ENCODE peak calls at places on chromosome 22, in four cellular contexts. O is AG10803, H is A549, V is cardiac muscle cell. P is an unnamed sample.

GRCh38 chr22:46007003-46007847 is 30.3 kb upstream of the WNT7B start:
- DNase-seq in V (peak; percentile 82), O (peak; percentile 82), H (peak; percentile 66), P (peak; percentile 45)

GRCh38 chr22:25680949-25681348 is 61.0 kb upstream of the MYO18B start:
- DNase-seq in H (no peak), V (no peak), O (no peak), P (no peak)

GRCh38 chr22:26169312-26170111 is at the start of gene SEZ6L:
- DNase-seq in V (no peak), H (no peak), O (no peak), P (no peak)

GRCh38 chr22:38811241-38811640 is 17.3 kb upstream of the DNAL4 start:
- DNase-seq in H (no peak), V (no peak), O (no peak), P (no peak)

GRCh38 chr22:47423861-47424820 is 661.7 kb downstream of the TBC1D22A start:
- DNase-seq in H (no peak), V (no peak), O (no peak), P (no peak)

GRCh38 chr22:46052331-46052771 is 75.4 kb upstream of the WNT7B start:
- DNase-seq in V (no peak), H (no peak), O (peak; percentile 43), P (peak; percentile 14)

GRCh38 chr22:46866591-46866990 is 104.1 kb downstream of the TBC1D22A start:
- DNase-seq in O (peak; percentile 96), V (peak; percentile 45), H (no peak), P (no peak)

GRCh38 chr22:20523118-20523983 is 15.9 kb downstream of the MED15 start:
- DNase-seq in O (peak; percentile 95), V (peak; percentile 62), H (no peak), P (no peak)

GRCh38 chr22:45534339-45535192 is 31.9 kb downstream of the FBLN1 start:
- DNase-seq in V (peak; percentile 23), O (peak; percentile 74), H (no peak), P (no peak)

GRCh38 chr22:29269731-29270474 is 1.8 kb downstream of the EWSR1 start:
- DNase-seq in O (no peak), H (no peak), V (peak; percentile 18), P (no peak)

GRCh38 chr22:23684561-23685031 is 6.2 kb upstream of the RGL4 start:
- DNase-seq in V (peak; percentile 28), O (no peak), H (no peak), P (no peak)

GRCh38 chr22:25903294-25903693 is 161.3 kb downstream of the MYO18B start:
- DNase-seq in V (no peak), O (no peak), H (no peak), P (no peak)

GRCh38 chr22:39149915-39150847 is 2.3 kb downstream of the CBX7 start:
- DNase-seq in H (no peak), V (no peak), O (no peak), P (no peak)

GRCh38 chr22:26568207-26568706 is 21.7 kb downstream of the TPST2 start:
- DNase-seq in O (peak; percentile 20), V (no peak), H (no peak), P (no peak)

GRCh38 chr22:46977656-46978343 is 215.3 kb downstream of the TBC1D22A start:
- DNase-seq in H (no peak), V (no peak), O (no peak), P (no peak)

GRCh38 chr22:41350087-41350486 is 31.7 kb upstream of the TEF start:
- DNase-seq in V (no peak), O (peak; percentile 3), H (no peak), P (peak; percentile 30)

GRCh38 chr22:24592144-24592845 is 578 bp downstream of the LRRC75B start:
- DNase-seq in V (peak; percentile 28), O (peak; percentile 30), H (no peak), P (peak; percentile 38)

GRCh38 chr22:27760474-27760873 is 41.1 kb downstream of the MN1 start:
- DNase-seq in H (no peak), V (no peak), O (no peak), P (no peak)

GRCh38 chr22:50523806-50524663 is 1.4 kb downstream of the SCO2 start:
- DNase-seq in V (no peak), O (no peak), H (no peak), P (peak; percentile 43)

GRCh38 chr22:36369004-36369921 is 18.5 kb downstream of the MYH9 start:
- DNase-seq in V (no peak), O (no peak), H (no peak), P (no peak)

GRCh38 chr22:17281026-17281809 is 62.0 kb upstream of the ADA2 start:
- DNase-seq in O (no peak), V (no peak), H (no peak), P (no peak)

GRCh38 chr22:31346733-31347250 is 646 bp upstream of the PATZ1 start:
- DNase-seq in H (peak; percentile 42), V (peak; percentile 69), O (no peak), P (peak; percentile 57)

GRCh38 chr22:46036558-46037408 is 59.8 kb upstream of the WNT7B start:
- DNase-seq in H (peak; percentile 65), O (no peak), V (peak; percentile 25), P (peak; percentile 59)

GRCh38 chr22:29211066-29211841 is 5.6 kb downstream of the EMID1 start:
- DNase-seq in O (no peak), V (no peak), H (no peak), P (no peak)

GRCh38 chr22:39617342-39617741 is 46.8 kb downstream of the CACNA1I start:
- DNase-seq in O (no peak), V (no peak), H (no peak), P (no peak)

GRCh38 chr22:48227341-48228018 is 1465.0 kb downstream of the TBC1D22A start:
- DNase-seq in H (no peak), V (no peak), O (no peak), P (no peak)

GRCh38 chr22:23774114-23774921 is 1.7 kb downstream of the MMP11 start:
- DNase-seq in H (no peak), O (no peak), V (no peak), P (no peak)

GRCh38 chr22:35835998-35836691 is 118.5 kb downstream of the APOL5 start:
- DNase-seq in O (peak; percentile 92), V (peak; percentile 91), H (peak; percentile 68), P (peak; percentile 38)

GRCh38 chr22:30310881-30311771 is 15.6 kb downstream of the TBC1D10A start:
- DNase-seq in O (peak; percentile 84), H (no peak), V (peak; percentile 75), P (peak; percentile 80)

GRCh38 chr22:32050678-32051515 is 7.8 kb downstream of the SLC5A1 start:
- DNase-seq in O (peak; percentile 87), V (peak; percentile 85), H (peak; percentile 40), P (no peak)

GRCh38 chr22:35367331-35367886 is 13.5 kb upstream of the HMOX1 start:
- DNase-seq in H (no peak), O (no peak), V (no peak), P (peak; percentile 55)

DNA sequence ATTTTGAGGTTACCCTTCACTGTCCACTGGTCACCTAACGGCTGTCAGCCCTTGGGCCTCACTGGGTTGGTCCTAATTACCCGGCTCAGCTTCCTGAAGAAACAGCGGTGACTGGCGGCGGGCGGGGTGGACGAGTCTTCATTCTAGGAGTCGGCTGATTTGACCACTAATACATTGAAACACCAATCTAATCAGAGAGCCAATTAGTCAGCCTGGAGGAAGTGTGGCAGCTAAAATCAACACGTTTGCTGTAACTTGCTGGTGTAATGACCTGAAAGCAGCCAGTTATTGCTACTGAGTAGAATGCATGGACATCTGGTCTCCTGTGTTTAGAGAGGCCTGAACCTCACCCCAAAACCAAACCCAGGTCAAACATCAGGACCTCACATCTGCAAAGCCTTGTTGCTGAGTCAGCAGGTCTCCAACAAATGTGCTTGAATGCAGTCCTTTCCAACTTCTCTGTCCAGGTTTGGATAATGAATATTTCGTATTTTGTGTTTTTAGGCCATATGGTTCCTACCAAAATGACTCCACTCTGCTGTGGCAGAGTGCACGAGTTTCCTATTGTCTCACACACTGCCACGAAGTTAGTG is 496.4 kb downstream of the BRD1 start:
- DNase-seq in H (no peak), O (no peak), V (no peak), P (peak; percentile 0)
- TF ChIP-seq CTCF in H (no peak), O (no peak), V (no peak), P (no peak)

DNA sequence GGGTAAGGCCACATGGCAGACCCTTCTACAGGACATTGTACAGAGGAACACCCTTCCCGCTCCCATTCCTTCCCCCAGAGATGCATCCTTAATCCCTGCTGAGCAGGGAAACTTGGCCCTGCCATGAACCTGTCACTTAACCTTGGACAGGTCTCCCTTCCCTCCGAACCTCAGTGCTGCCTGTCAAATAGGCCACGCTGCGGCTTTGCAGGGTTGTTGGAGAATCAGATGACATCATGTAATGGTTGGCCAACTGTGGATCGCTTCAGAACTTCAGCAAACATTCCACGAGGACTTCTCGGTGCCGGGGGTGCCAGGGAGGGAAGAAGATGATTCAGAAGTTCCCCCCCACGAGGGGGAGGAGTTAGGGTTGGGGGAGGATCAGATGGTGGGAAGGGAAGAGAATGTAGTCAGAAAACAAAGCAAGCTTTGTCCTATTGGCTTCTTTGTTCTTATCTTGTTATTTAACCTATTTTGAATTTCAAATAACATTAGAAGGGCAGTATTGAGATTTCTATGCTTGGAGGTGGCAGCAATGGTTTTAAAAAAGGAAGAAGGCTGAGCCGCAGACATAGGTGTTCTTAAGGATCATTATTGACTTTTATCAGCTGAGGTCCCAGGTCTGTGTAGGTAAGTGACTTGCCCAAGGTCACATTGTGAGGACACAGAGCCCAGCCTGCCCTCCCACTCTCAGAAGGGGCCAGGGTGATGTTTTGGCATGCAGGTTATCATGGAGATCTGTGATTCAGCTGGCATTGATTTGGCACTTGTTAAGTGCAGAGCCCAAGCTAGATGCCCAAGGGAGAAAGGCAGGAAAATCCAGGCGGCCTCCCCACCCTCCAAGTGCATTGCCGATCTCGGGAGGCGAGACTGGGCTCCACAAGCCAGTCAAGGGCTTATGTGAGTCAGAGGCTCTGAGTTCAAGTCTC is 3.1 kb downstream of the CDC42EP1 start:
- DNase-seq in V (peak; percentile 97), O (peak; percentile 94), H (peak; percentile 73), P (peak; percentile 77)
- H3K4me3 ChIP-seq in V (no peak overlapping the region), O (peak overlapping the region; percentile 88), H (peak overlapping the region; percentile 16), P (no peak overlapping the region)

GRCh38 chr22:42881982-42882656 is 25.0 kb upstream of the ARFGAP3 start:
- DNase-seq in V (no peak), O (no peak), H (no peak), P (peak; percentile 48)

GRCh38 chr22:42879371-42880021 is 22.4 kb upstream of the ARFGAP3 start:
- DNase-seq in H (no peak), V (no peak), O (no peak), P (no peak)

GRCh38 chr22:42878561-42879305 is 21.7 kb upstream of the ARFGAP3 start:
- DNase-seq in V (no peak), O (no peak), H (no peak), P (no peak)

GRCh38 chr22:42881298-42881697 is 24.2 kb upstream of the ARFGAP3 start:
- DNase-seq in V (no peak), H (no peak), O (no peak), P (no peak)

GRCh38 chr22:42880815-42881214 is 23.7 kb upstream of the ARFGAP3 start:
- DNase-seq in V (no peak), H (no peak), O (no peak), P (no peak)
- TF ChIP-seq CTCF in V (peak; percentile 12), H (peak; percentile 17), O (no peak), P (no peak)

DNA sequence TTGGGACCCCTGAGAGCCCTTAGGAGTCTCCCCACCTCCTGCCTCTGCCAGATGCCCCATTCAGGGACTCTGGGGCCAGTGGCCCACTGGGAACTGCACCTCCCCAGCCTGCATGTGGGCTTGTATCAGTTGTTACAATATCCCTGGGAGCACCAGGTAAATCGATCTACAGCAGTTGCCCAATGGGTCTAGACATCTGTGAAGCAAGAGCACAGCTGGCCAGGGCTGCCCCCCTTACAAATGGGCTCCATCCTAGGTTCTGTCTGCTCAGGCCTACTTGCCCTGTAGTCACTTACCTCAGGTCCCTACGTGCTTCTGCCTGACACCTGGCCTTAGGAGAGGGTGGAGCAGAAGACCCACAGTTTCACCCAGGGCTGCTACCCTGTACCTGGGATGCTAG is 62.7 kb downstream of the HIRA start:
- DNase-seq in O (no peak), H (no peak), V (no peak), P (no peak)
- H3K4me3 ChIP-seq in O (no peak overlapping the region), H (no peak overlapping the region), V (no peak overlapping the region), P (no peak overlapping the region)